ENCODE peak calls at places on chromosome 13, in ten cellular contexts. One of them, this sample, is unnamed.

GRCh38 chr13:70108276-70108845 is at the start of gene KLHL1:
- DNase-seq in putamen: peak
- DNase-seq in C1 segment of cervical spinal cord: no peak
- DNase-seq in cardiac muscle cell: no peak
- DNase-seq in fibroblast of the conjunctiva: no peak
- DNase-seq in stimulated activated CD4-positive, alpha-beta T cell treated with anti-CD3 and anti-CD28 coated beads, Interleukin-4, amount 100 ng/mL, for 48 hours: no peak
- DNase-seq in type B pancreatic cell: no peak
- DNase-seq in lower leg skin: no peak
- DNase-seq in MCF 10A: no peak
- DNase-seq in Panc1: no peak
- DNase-seq in this sample: no peak

GRCh38 chr13:48478401-48478800 is 54.5 kb downstream of the RCBTB2 start:
- DNase-seq in putamen: no peak
- DNase-seq in C1 segment of cervical spinal cord: no peak
- DNase-seq in cardiac muscle cell: no peak
- DNase-seq in fibroblast of the conjunctiva: peak
- DNase-seq in stimulated activated CD4-positive, alpha-beta T cell treated with anti-CD3 and anti-CD28 coated beads, Interleukin-4, amount 100 ng/mL, for 48 hours: no peak
- DNase-seq in type B pancreatic cell: no peak
- DNase-seq in lower leg skin: no peak
- DNase-seq in MCF 10A: no peak
- DNase-seq in Panc1: no peak
- DNase-seq in this sample: no peak

GRCh38 chr13:89968468-89968867 is 1379.0 kb upstream of the MIR17HG start:
- DNase-seq in putamen: no peak
- DNase-seq in C1 segment of cervical spinal cord: no peak
- DNase-seq in cardiac muscle cell: no peak
- DNase-seq in fibroblast of the conjunctiva: no peak
- DNase-seq in stimulated activated CD4-positive, alpha-beta T cell treated with anti-CD3 and anti-CD28 coated beads, Interleukin-4, amount 100 ng/mL, for 48 hours: no peak
- DNase-seq in type B pancreatic cell: no peak
- DNase-seq in lower leg skin: no peak
- DNase-seq in MCF 10A: no peak
- DNase-seq in Panc1: no peak
- DNase-seq in this sample: no peak

GRCh38 chr13:49441312-49441711 is 2.6 kb downstream of the CAB39L start:
- DNase-seq in putamen: no peak
- DNase-seq in C1 segment of cervical spinal cord: no peak
- DNase-seq in cardiac muscle cell: no peak
- DNase-seq in fibroblast of the conjunctiva: no peak
- DNase-seq in stimulated activated CD4-positive, alpha-beta T cell treated with anti-CD3 and anti-CD28 coated beads, Interleukin-4, amount 100 ng/mL, for 48 hours: no peak
- DNase-seq in type B pancreatic cell: no peak
- DNase-seq in lower leg skin: no peak
- DNase-seq in MCF 10A: no peak
- DNase-seq in Panc1: no peak
- DNase-seq in this sample: no peak

GRCh38 chr13:55341891-55342290 is 1798.8 kb upstream of the PRR20A start:
- DNase-seq in putamen: no peak
- DNase-seq in C1 segment of cervical spinal cord: no peak
- DNase-seq in cardiac muscle cell: no peak
- DNase-seq in fibroblast of the conjunctiva: no peak
- DNase-seq in stimulated activated CD4-positive, alpha-beta T cell treated with anti-CD3 and anti-CD28 coated beads, Interleukin-4, amount 100 ng/mL, for 48 hours: no peak
- DNase-seq in type B pancreatic cell: no peak
- DNase-seq in lower leg skin: no peak
- DNase-seq in MCF 10A: no peak
- DNase-seq in Panc1: no peak
- DNase-seq in this sample: no peak

GRCh38 chr13:73929287-73929932 is 204.8 kb downstream of the KLF12 start:
- DNase-seq in putamen: no peak
- DNase-seq in C1 segment of cervical spinal cord: no peak
- DNase-seq in cardiac muscle cell: no peak
- DNase-seq in fibroblast of the conjunctiva: no peak
- DNase-seq in stimulated activated CD4-positive, alpha-beta T cell treated with anti-CD3 and anti-CD28 coated beads, Interleukin-4, amount 100 ng/mL, for 48 hours: no peak
- DNase-seq in type B pancreatic cell: no peak
- DNase-seq in lower leg skin: no peak
- DNase-seq in MCF 10A: no peak
- DNase-seq in Panc1: no peak
- DNase-seq in this sample: no peak

GRCh38 chr13:74889321-74889720 is 592.6 kb downstream of the TBC1D4 start:
- DNase-seq in putamen: no peak
- DNase-seq in C1 segment of cervical spinal cord: no peak
- DNase-seq in cardiac muscle cell: no peak
- DNase-seq in fibroblast of the conjunctiva: no peak
- DNase-seq in stimulated activated CD4-positive, alpha-beta T cell treated with anti-CD3 and anti-CD28 coated beads, Interleukin-4, amount 100 ng/mL, for 48 hours: no peak
- DNase-seq in type B pancreatic cell: no peak
- DNase-seq in lower leg skin: no peak
- DNase-seq in MCF 10A: peak
- DNase-seq in Panc1: no peak
- DNase-seq in this sample: no peak

GRCh38 chr13:39581177-39581576 is 21.8 kb downstream of the LHFPL6 start:
- DNase-seq in putamen: no peak
- DNase-seq in C1 segment of cervical spinal cord: no peak
- DNase-seq in cardiac muscle cell: no peak
- DNase-seq in fibroblast of the conjunctiva: no peak
- DNase-seq in stimulated activated CD4-positive, alpha-beta T cell treated with anti-CD3 and anti-CD28 coated beads, Interleukin-4, amount 100 ng/mL, for 48 hours: no peak
- DNase-seq in type B pancreatic cell: no peak
- DNase-seq in lower leg skin: no peak
- DNase-seq in MCF 10A: no peak
- DNase-seq in Panc1: no peak
- DNase-seq in this sample: no peak

GRCh38 chr13:109704771-109705628 is 81.4 kb downstream of the IRS2 start:
- DNase-seq in putamen: no peak
- DNase-seq in C1 segment of cervical spinal cord: no peak
- DNase-seq in cardiac muscle cell: no peak
- DNase-seq in fibroblast of the conjunctiva: no peak
- DNase-seq in stimulated activated CD4-positive, alpha-beta T cell treated with anti-CD3 and anti-CD28 coated beads, Interleukin-4, amount 100 ng/mL, for 48 hours: no peak
- DNase-seq in type B pancreatic cell: no peak
- DNase-seq in lower leg skin: peak
- DNase-seq in MCF 10A: peak
- DNase-seq in Panc1: no peak
- DNase-seq in this sample: no peak

GRCh38 chr13:60959427-60959826 is 456.2 kb downstream of the PCDH20 start:
- DNase-seq in putamen: no peak
- DNase-seq in C1 segment of cervical spinal cord: no peak
- DNase-seq in cardiac muscle cell: no peak
- DNase-seq in fibroblast of the conjunctiva: no peak
- DNase-seq in stimulated activated CD4-positive, alpha-beta T cell treated with anti-CD3 and anti-CD28 coated beads, Interleukin-4, amount 100 ng/mL, for 48 hours: no peak
- DNase-seq in type B pancreatic cell: no peak
- DNase-seq in lower leg skin: no peak
- DNase-seq in MCF 10A: no peak
- DNase-seq in Panc1: no peak
- DNase-seq in this sample: no peak

GRCh38 chr13:101230271-101230890 is 185.9 kb downstream of the NALCN start:
- DNase-seq in putamen: no peak
- DNase-seq in C1 segment of cervical spinal cord: peak
- DNase-seq in cardiac muscle cell: no peak
- DNase-seq in fibroblast of the conjunctiva: no peak
- DNase-seq in stimulated activated CD4-positive, alpha-beta T cell treated with anti-CD3 and anti-CD28 coated beads, Interleukin-4, amount 100 ng/mL, for 48 hours: no peak
- DNase-seq in type B pancreatic cell: no peak
- DNase-seq in lower leg skin: no peak
- DNase-seq in MCF 10A: no peak
- DNase-seq in Panc1: no peak
- DNase-seq in this sample: no peak

GRCh38 chr13:26420282-26420960 is 137.1 kb upstream of the WASF3 start:
- DNase-seq in putamen: no peak
- DNase-seq in C1 segment of cervical spinal cord: no peak
- DNase-seq in cardiac muscle cell: no peak
- DNase-seq in fibroblast of the conjunctiva: no peak
- DNase-seq in stimulated activated CD4-positive, alpha-beta T cell treated with anti-CD3 and anti-CD28 coated beads, Interleukin-4, amount 100 ng/mL, for 48 hours: no peak
- DNase-seq in type B pancreatic cell: no peak
- DNase-seq in lower leg skin: no peak
- DNase-seq in MCF 10A: no peak
- DNase-seq in Panc1: no peak
- DNase-seq in this sample: no peak

GRCh38 chr13:30477346-30478235 is 11.9 kb upstream of the HMGB1 start:
- DNase-seq in putamen: no peak
- DNase-seq in C1 segment of cervical spinal cord: no peak
- DNase-seq in cardiac muscle cell: no peak
- DNase-seq in fibroblast of the conjunctiva: no peak
- DNase-seq in stimulated activated CD4-positive, alpha-beta T cell treated with anti-CD3 and anti-CD28 coated beads, Interleukin-4, amount 100 ng/mL, for 48 hours: no peak
- DNase-seq in type B pancreatic cell: no peak
- DNase-seq in lower leg skin: no peak
- DNase-seq in MCF 10A: no peak
- DNase-seq in Panc1: no peak
- DNase-seq in this sample: no peak